ENCODE peak calls at places on chromosomes 7 and 10, in five cellular contexts. F, X, L, Z and H are unnamed samples.

GRCh38 chr7:45267262-45267661 is 109.7 kb downstream of the RAMP3 start:
- DNase-seq in F (no peak), X (no peak), L (no peak), Z (no peak), H (no peak)

GRCh38 chr7:108114117-108114841 is 15.9 kb downstream of the LAMB4 start:
- DNase-seq in F (no peak), X (no peak), L (no peak), Z (no peak), H (no peak)

GRCh38 chr10:131948501-131948900 is 33.2 kb downstream of the BNIP3 start:
- DNase-seq in F (no peak), X (no peak), L (no peak), Z (no peak), H (no peak)

GRCh38 chr10:51300617-51301350 is 226.5 kb downstream of the PRKG1 start:
- DNase-seq in F (no peak), X (no peak), L (no peak), Z (no peak), H (no peak)

GRCh38 chr10:42997151-42997848 is 79.6 kb upstream of the RET start:
- DNase-seq in F (no peak), X (no peak), L (no peak), Z (no peak), H (no peak)

GRCh38 chr10:27482984-27483956 is 20.8 kb upstream of the RAB18 start:
- DNase-seq in F (no peak), X (no peak), L (no peak), Z (no peak), H (no peak)

GRCh38 chr7:80060218-80060806 is 74.3 kb upstream of the GNAI1 start:
- DNase-seq in F (no peak), X (peak), L (no peak), Z (no peak), H (no peak)

GRCh38 chr10:96338279-96338925 is 20.4 kb downstream of the OPALIN start:
- DNase-seq in F (no peak), X (no peak), L (no peak), Z (no peak), H (no peak)